ENCODE peak calls at places on chromosomes 7 and 10, in five cellular contexts. One of them, this sample, is unnamed.

GRCh38 chr7:102255916-102256315 is 30.8 kb upstream of the SH2B2 start:
- DNase-seq in GM23338: no peak
- DNase-seq in fibroblast of pulmonary artery: no peak
- DNase-seq in aorta: no peak
- DNase-seq in heart left ventricle: no peak
- DNase-seq in this sample: no peak

GRCh38 chr10:73874267-73875138 is at the start of gene CAMK2G:
- DNase-seq in GM23338: peak
- DNase-seq in fibroblast of pulmonary artery: peak
- DNase-seq in aorta: peak
- DNase-seq in heart left ventricle: peak
- DNase-seq in this sample: peak

GRCh38 chr7:106824458-106824857 is 40.6 kb upstream of the PIK3CG start:
- DNase-seq in GM23338: no peak
- DNase-seq in fibroblast of pulmonary artery: no peak
- DNase-seq in aorta: no peak
- DNase-seq in heart left ventricle: no peak
- DNase-seq in this sample: no peak

GRCh38 chr10:115659616-115660015 is 566.5 kb downstream of the ATRNL1 start:
- DNase-seq in GM23338: no peak
- DNase-seq in fibroblast of pulmonary artery: no peak
- DNase-seq in aorta: no peak
- DNase-seq in heart left ventricle: no peak
- DNase-seq in this sample: no peak

GRCh38 chr10:86969421-86970041 is 1.2 kb downstream of the ADIRF start:
- DNase-seq in GM23338: no peak
- DNase-seq in fibroblast of pulmonary artery: no peak
- DNase-seq in aorta: peak
- DNase-seq in heart left ventricle: peak
- DNase-seq in this sample: peak

GRCh38 chr7:134690016-134690415 is 43.4 kb downstream of the BPGM start:
- DNase-seq in GM23338: no peak
- DNase-seq in fibroblast of pulmonary artery: peak
- DNase-seq in aorta: no peak
- DNase-seq in heart left ventricle: no peak
- DNase-seq in this sample: no peak

GRCh38 chr10:118062798-118063238 is 16.1 kb upstream of the RAB11FIP2 start:
- DNase-seq in GM23338: no peak
- DNase-seq in fibroblast of pulmonary artery: no peak
- DNase-seq in aorta: no peak
- DNase-seq in heart left ventricle: no peak
- DNase-seq in this sample: no peak

GRCh38 chr10:75663947-75664664 is 232.7 kb downstream of the LRMDA start:
- DNase-seq in GM23338: no peak
- DNase-seq in fibroblast of pulmonary artery: peak
- DNase-seq in aorta: no peak
- DNase-seq in heart left ventricle: no peak
- DNase-seq in this sample: no peak

GRCh38 chr10:88661018-88661417 is 3.2 kb upstream of the LIPF start:
- DNase-seq in GM23338: no peak
- DNase-seq in fibroblast of pulmonary artery: no peak
- DNase-seq in aorta: no peak
- DNase-seq in heart left ventricle: no peak
- DNase-seq in this sample: no peak

GRCh38 chr10:27558612-27559020 is 54.5 kb downstream of the RAB18 start:
- DNase-seq in GM23338: peak
- DNase-seq in fibroblast of pulmonary artery: peak
- DNase-seq in aorta: no peak
- DNase-seq in heart left ventricle: peak
- DNase-seq in this sample: no peak

GRCh38 chr10:97376413-97376812 is 24.7 kb downstream of the RRP12 start:
- DNase-seq in GM23338: no peak
- DNase-seq in fibroblast of pulmonary artery: no peak
- DNase-seq in aorta: no peak
- DNase-seq in heart left ventricle: no peak
- DNase-seq in this sample: no peak

GRCh38 chr7:133029463-133029862 is 52.4 kb downstream of the CHCHD3 start:
- DNase-seq in GM23338: no peak
- DNase-seq in fibroblast of pulmonary artery: no peak
- DNase-seq in aorta: no peak
- DNase-seq in heart left ventricle: no peak
- DNase-seq in this sample: no peak

GRCh38 chr7:133027397-133027796 is 54.5 kb downstream of the CHCHD3 start:
- DNase-seq in GM23338: no peak
- DNase-seq in fibroblast of pulmonary artery: no peak
- DNase-seq in aorta: no peak
- DNase-seq in heart left ventricle: no peak
- DNase-seq in this sample: no peak

GRCh38 chr7:133023370-133024075 is 58.4 kb downstream of the CHCHD3 start:
- DNase-seq in GM23338: no peak
- DNase-seq in fibroblast of pulmonary artery: no peak
- DNase-seq in aorta: no peak
- DNase-seq in heart left ventricle: no peak
- DNase-seq in this sample: no peak

GRCh38 chr7:133024604-133025003 is 57.3 kb downstream of the CHCHD3 start:
- DNase-seq in GM23338: no peak
- DNase-seq in fibroblast of pulmonary artery: no peak
- DNase-seq in aorta: no peak
- DNase-seq in heart left ventricle: no peak
- DNase-seq in this sample: no peak

GRCh38 chr7:133026210-133026859 is 55.6 kb downstream of the CHCHD3 start:
- DNase-seq in GM23338: no peak
- DNase-seq in fibroblast of pulmonary artery: no peak
- DNase-seq in aorta: no peak
- DNase-seq in heart left ventricle: no peak
- DNase-seq in this sample: no peak
- H3K4me3 ChIP-seq in GM23338: no peak
- H3K4me3 ChIP-seq in fibroblast of pulmonary artery: no peak
- H3K4me3 ChIP-seq in aorta: no peak
- H3K4me3 ChIP-seq in heart left ventricle: no peak
- H3K4me3 ChIP-seq in this sample: no peak

DNA sequence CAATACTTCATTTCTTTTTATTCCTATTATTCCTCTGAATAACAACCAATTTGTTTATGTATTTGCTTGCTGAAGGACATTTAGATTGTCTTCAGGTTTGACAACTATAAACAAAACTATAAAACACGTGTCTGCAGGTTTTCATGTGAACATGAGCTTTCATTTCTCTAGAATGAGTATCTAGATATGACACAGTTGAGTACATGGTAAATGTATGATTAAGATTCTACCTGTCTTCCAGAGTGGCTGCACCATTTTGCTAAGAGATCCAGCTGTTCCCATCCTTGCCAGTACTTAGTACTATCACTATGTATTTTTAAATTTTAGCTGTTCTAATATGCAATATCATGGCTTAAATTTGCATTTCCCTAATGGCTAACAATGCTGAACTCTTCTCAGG is 10.1 kb downstream of the MCMBP start:
- DNase-seq in GM23338: no peak
- DNase-seq in fibroblast of pulmonary artery: no peak
- DNase-seq in aorta: no peak
- DNase-seq in heart left ventricle: no peak
- DNase-seq in this sample: no peak
- H3K4me3 ChIP-seq in GM23338: no peak
- H3K4me3 ChIP-seq in fibroblast of pulmonary artery: no peak
- H3K4me3 ChIP-seq in aorta: no peak
- H3K4me3 ChIP-seq in heart left ventricle: no peak
- H3K4me3 ChIP-seq in this sample: no peak

DNA sequence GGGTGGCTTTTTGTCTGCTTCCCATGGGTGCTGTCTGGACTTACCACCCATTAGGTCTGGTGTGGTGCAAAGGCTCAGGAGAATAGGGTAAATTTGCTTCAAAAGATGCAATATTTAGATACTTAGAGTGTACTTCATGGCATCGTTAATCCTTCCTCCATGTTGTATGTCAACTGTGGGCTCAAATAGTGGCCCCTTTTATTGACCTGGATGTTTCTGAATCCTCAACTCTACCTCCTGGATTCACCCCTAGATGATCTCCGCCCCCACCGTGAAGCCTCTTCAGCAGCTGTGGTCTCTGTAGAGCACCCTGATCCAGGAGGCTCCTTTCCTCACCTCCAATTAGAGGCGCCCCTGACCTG is 3.5 kb upstream of the GIMAP5 start:
- DNase-seq in GM23338: no peak
- DNase-seq in fibroblast of pulmonary artery: no peak
- DNase-seq in aorta: no peak
- DNase-seq in heart left ventricle: no peak
- DNase-seq in this sample: no peak
- H3K4me3 ChIP-seq in GM23338: no peak
- H3K4me3 ChIP-seq in fibroblast of pulmonary artery: no peak
- H3K4me3 ChIP-seq in aorta: no peak
- H3K4me3 ChIP-seq in heart left ventricle: no peak
- H3K4me3 ChIP-seq in this sample: no peak

DNA sequence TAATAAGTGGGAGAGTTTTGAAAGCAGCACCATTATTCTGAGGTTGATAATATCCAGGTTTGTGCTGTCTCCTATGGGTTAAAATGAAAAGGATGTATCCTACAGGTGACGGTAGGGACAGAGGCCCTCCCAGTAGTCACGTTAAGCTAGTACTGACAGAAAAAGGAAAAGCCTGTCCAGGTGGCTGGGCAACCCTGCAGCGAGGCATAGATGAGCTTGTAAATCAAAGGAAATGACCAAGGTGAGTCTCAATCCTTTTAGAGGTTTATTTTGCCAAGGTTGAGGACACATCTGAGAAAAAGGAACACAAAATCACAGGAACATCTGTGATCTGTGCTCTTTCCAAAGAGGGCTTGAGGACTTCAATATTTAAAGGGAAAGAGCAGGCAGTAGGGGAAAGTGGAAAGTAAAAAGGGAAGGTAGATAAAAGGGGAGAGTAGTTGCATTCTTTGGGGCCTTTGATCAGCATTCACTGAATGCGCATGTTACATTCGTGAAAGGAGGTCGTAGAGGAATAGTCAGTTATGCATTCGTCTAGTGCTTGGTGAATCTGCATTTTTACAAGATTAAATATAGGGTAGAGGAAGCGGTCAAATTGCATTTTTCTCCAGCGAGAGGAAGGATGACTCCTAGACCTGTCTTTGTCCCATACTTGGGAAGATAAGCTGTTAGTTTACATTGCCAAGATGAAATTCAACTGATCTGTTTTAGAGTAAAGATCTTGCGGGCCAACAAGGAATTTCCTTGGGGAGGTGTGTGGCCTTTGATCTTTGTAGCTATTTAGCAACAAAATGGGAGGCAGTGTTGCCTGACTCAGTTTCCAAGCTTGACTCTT is 899 bp upstream of the GSTO1 start:
- DNase-seq in GM23338: peak
- DNase-seq in fibroblast of pulmonary artery: no peak
- DNase-seq in aorta: no peak
- DNase-seq in heart left ventricle: no peak
- DNase-seq in this sample: no peak
- H3K4me3 ChIP-seq in GM23338: peak
- H3K4me3 ChIP-seq in fibroblast of pulmonary artery: peak
- H3K4me3 ChIP-seq in aorta: peak
- H3K4me3 ChIP-seq in heart left ventricle: peak
- H3K4me3 ChIP-seq in this sample: peak

GRCh38 chr10:24241536-24241935 is 32.6 kb downstream of the KIAA1217 start:
- DNase-seq in GM23338: no peak
- DNase-seq in fibroblast of pulmonary artery: no peak
- DNase-seq in aorta: no peak
- DNase-seq in heart left ventricle: no peak
- DNase-seq in this sample: no peak

GRCh38 chr10:24239289-24239688 is 30.4 kb downstream of the KIAA1217 start:
- DNase-seq in GM23338: no peak
- DNase-seq in fibroblast of pulmonary artery: no peak
- DNase-seq in aorta: no peak
- DNase-seq in heart left ventricle: no peak
- DNase-seq in this sample: no peak

GRCh38 chr10:24240001-24240751 is 31.2 kb downstream of the KIAA1217 start:
- DNase-seq in GM23338: no peak
- DNase-seq in fibroblast of pulmonary artery: peak
- DNase-seq in aorta: no peak
- DNase-seq in heart left ventricle: no peak
- DNase-seq in this sample: no peak

GRCh38 chr10:24246365-24246764 is 37.4 kb downstream of the KIAA1217 start:
- DNase-seq in GM23338: no peak
- DNase-seq in fibroblast of pulmonary artery: no peak
- DNase-seq in aorta: no peak
- DNase-seq in heart left ventricle: no peak
- DNase-seq in this sample: no peak

GRCh38 chr10:24242562-24242961 is 33.6 kb downstream of the KIAA1217 start:
- DNase-seq in GM23338: no peak
- DNase-seq in fibroblast of pulmonary artery: no peak
- DNase-seq in aorta: no peak
- DNase-seq in heart left ventricle: no peak
- DNase-seq in this sample: no peak
- H3K4me3 ChIP-seq in GM23338: no peak
- H3K4me3 ChIP-seq in fibroblast of pulmonary artery: no peak
- H3K4me3 ChIP-seq in aorta: no peak
- H3K4me3 ChIP-seq in heart left ventricle: no peak
- H3K4me3 ChIP-seq in this sample: no peak

GRCh38 chr7:55021951-55022617 is 3.3 kb downstream of the EGFR start:
- DNase-seq in GM23338: no peak
- DNase-seq in fibroblast of pulmonary artery: no peak
- DNase-seq in aorta: no peak
- DNase-seq in heart left ventricle: no peak
- DNase-seq in this sample: no peak
- H3K4me3 ChIP-seq in GM23338: no peak
- H3K4me3 ChIP-seq in fibroblast of pulmonary artery: no peak
- H3K4me3 ChIP-seq in aorta: no peak
- H3K4me3 ChIP-seq in heart left ventricle: no peak
- H3K4me3 ChIP-seq in this sample: peak

GRCh38 chr10:62037890-62038608 is 136.6 kb downstream of the ARID5B start:
- DNase-seq in GM23338: no peak
- DNase-seq in fibroblast of pulmonary artery: no peak
- DNase-seq in aorta: no peak
- DNase-seq in heart left ventricle: no peak
- DNase-seq in this sample: no peak
- H3K4me3 ChIP-seq in GM23338: no peak
- H3K4me3 ChIP-seq in fibroblast of pulmonary artery: no peak
- H3K4me3 ChIP-seq in aorta: no peak
- H3K4me3 ChIP-seq in heart left ventricle: no peak
- H3K4me3 ChIP-seq in this sample: no peak

GRCh38 chr7:68074242-68074641 is 1077.6 kb downstream of the TYW1 start:
- DNase-seq in GM23338: no peak
- DNase-seq in fibroblast of pulmonary artery: no peak
- DNase-seq in aorta: no peak
- DNase-seq in heart left ventricle: no peak
- DNase-seq in this sample: no peak
- H3K4me3 ChIP-seq in GM23338: no peak
- H3K4me3 ChIP-seq in fibroblast of pulmonary artery: no peak
- H3K4me3 ChIP-seq in aorta: no peak
- H3K4me3 ChIP-seq in heart left ventricle: no peak
- H3K4me3 ChIP-seq in this sample: no peak